ENCODE peak calls at places on chromosomes 6 and 20, in six cellular contexts. Y is progenitor cell of endocrine pancreas, V is RPMI7951, F is AG09309, X is G401, S is ELR. P is an unnamed sample.

GRCh38 chr6:4731996-4732395 is 44.2 kb upstream of the CDYL start:
- DNase-seq in S (no peak), X (no peak), V (no peak), Y (no peak), F (no peak), P (no peak)

GRCh38 chr20:17888044-17888443 is 80.5 kb downstream of the SNX5 start:
- DNase-seq in X (no peak), Y (no peak), S (peak; percentile 68), V (peak; percentile 86), F (no peak), P (no peak)

GRCh38 chr6:31521835-31522234 is 6.9 kb upstream of the MCCD1 start:
- DNase-seq in F (no peak), V (no peak), S (no peak), Y (no peak), X (no peak), P (no peak)

GRCh38 chr6:156687875-156688549 is 89.2 kb upstream of the ARID1B start:
- DNase-seq in X (peak; percentile 63), S (peak; percentile 63), V (peak; percentile 64), F (no peak), Y (no peak), P (no peak)

GRCh38 chr6:56637640-56638039 is 5.0 kb downstream of the DST start:
- DNase-seq in S (peak; percentile 89), V (peak; percentile 64), Y (no peak), X (peak; percentile 77), F (peak; percentile 50), P (peak; percentile 54)

GRCh38 chr20:63698739-63699465 is 2.5 kb downstream of the TNFRSF6B start:
- DNase-seq in V (peak; percentile 95), S (peak; percentile 96), X (no peak), F (peak; percentile 69), Y (no peak), P (peak; percentile 62)

GRCh38 chr20:40571625-40572024 is 117.4 kb downstream of the MAFB start:
- DNase-seq in Y (no peak), F (no peak), X (no peak), V (no peak), S (no peak), P (no peak)

GRCh38 chr6:6592836-6593235 is 4.3 kb downstream of the LY86 start:
- DNase-seq in F (no peak), S (no peak), Y (no peak), X (no peak), V (no peak), P (no peak)

GRCh38 chr20:26163890-26164289 is 467.2 kb upstream of the ZNF337 start:
- DNase-seq in Y (no peak), F (peak; percentile 55), X (peak; percentile 11), V (peak; percentile 91), S (peak; percentile 93), P (peak; percentile 34)

GRCh38 chr20:45685896-45686295 is 15.9 kb upstream of the WFDC11 start:
- DNase-seq in X (no peak), Y (no peak), S (peak; percentile 28), F (no peak), V (no peak), P (no peak)

P was measured in amniotic stem cell.